ENCODE peak calls at places on chromosomes 7 and 10, in six cellular contexts. One of them, this sample, is unnamed.

GRCh38 chr7:24755096-24755495 is 2.2 kb downstream of the GSDME start:
- DNase-seq in sigmoid colon: no peak
- DNase-seq in GM12865: peak; percentile 48
- DNase-seq in dorsolateral prefrontal cortex: no peak
- DNase-seq in bronchial epithelial cell: peak; percentile 95
- DNase-seq in Panc1: no peak
- DNase-seq in this sample: no peak

GRCh38 chr7:91082038-91082437 is 182.2 kb upstream of the FZD1 start:
- DNase-seq in dorsolateral prefrontal cortex: no peak
- DNase-seq in sigmoid colon: no peak
- DNase-seq in Panc1: no peak
- DNase-seq in GM12865: no peak
- DNase-seq in bronchial epithelial cell: peak; percentile 2
- DNase-seq in this sample: no peak

GRCh38 chr10:88216976-88217375 is 353.6 kb downstream of the PTEN start:
- DNase-seq in bronchial epithelial cell: no peak
- DNase-seq in GM12865: no peak
- DNase-seq in sigmoid colon: no peak
- DNase-seq in dorsolateral prefrontal cortex: no peak
- DNase-seq in Panc1: no peak
- DNase-seq in this sample: no peak

GRCh38 chr7:116417593-116418345 is 81.8 kb upstream of the CAV2 start:
- DNase-seq in bronchial epithelial cell: no peak
- DNase-seq in Panc1: no peak
- DNase-seq in GM12865: no peak
- DNase-seq in sigmoid colon: no peak
- DNase-seq in dorsolateral prefrontal cortex: no peak
- DNase-seq in this sample: no peak

GRCh38 chr7:137601642-137602041 is 245.1 kb downstream of the DGKI start:
- DNase-seq in bronchial epithelial cell: no peak
- DNase-seq in sigmoid colon: no peak
- DNase-seq in Panc1: no peak
- DNase-seq in dorsolateral prefrontal cortex: no peak
- DNase-seq in GM12865: no peak
- DNase-seq in this sample: no peak

GRCh38 chr7:28533731-28534531 is 121.6 kb downstream of the CREB5 start:
- DNase-seq in Panc1: no peak
- DNase-seq in sigmoid colon: peak; percentile 76
- DNase-seq in GM12865: no peak
- DNase-seq in bronchial epithelial cell: peak; percentile 68
- DNase-seq in dorsolateral prefrontal cortex: no peak
- DNase-seq in this sample: no peak

GRCh38 chr7:767580-767940 is 40.5 kb upstream of the PRKAR1B start:
- DNase-seq in GM12865: no peak
- DNase-seq in sigmoid colon: no peak
- DNase-seq in bronchial epithelial cell: no peak
- DNase-seq in dorsolateral prefrontal cortex: no peak
- DNase-seq in Panc1: no peak
- DNase-seq in this sample: no peak

GRCh38 chr7:65910237-65910636 is 37.4 kb downstream of the VKORC1L1 start:
- DNase-seq in dorsolateral prefrontal cortex: no peak
- DNase-seq in bronchial epithelial cell: no peak
- DNase-seq in sigmoid colon: no peak
- DNase-seq in GM12865: no peak
- DNase-seq in Panc1: no peak
- DNase-seq in this sample: no peak

GRCh38 chr7:17153571-17153970 is 144.9 kb upstream of the AHR start:
- DNase-seq in bronchial epithelial cell: peak; percentile 29
- DNase-seq in Panc1: no peak
- DNase-seq in sigmoid colon: no peak
- DNase-seq in dorsolateral prefrontal cortex: no peak
- DNase-seq in GM12865: no peak
- DNase-seq in this sample: no peak

GRCh38 chr7:150412518-150413247 is 33.6 kb downstream of the ZNF775 start:
- DNase-seq in bronchial epithelial cell: no peak
- DNase-seq in dorsolateral prefrontal cortex: no peak
- DNase-seq in GM12865: no peak
- DNase-seq in sigmoid colon: no peak
- DNase-seq in Panc1: no peak
- DNase-seq in this sample: peak; percentile 42

GRCh38 chr10:85643839-85644525 is 722.6 kb downstream of the GRID1 start:
- DNase-seq in bronchial epithelial cell: peak; percentile 97
- DNase-seq in GM12865: no peak
- DNase-seq in sigmoid colon: no peak
- DNase-seq in dorsolateral prefrontal cortex: no peak
- DNase-seq in Panc1: peak; percentile 76
- DNase-seq in this sample: no peak

GRCh38 chr10:116133641-116134040 is 139.4 kb downstream of the GFRA1 start:
- DNase-seq in sigmoid colon: no peak
- DNase-seq in dorsolateral prefrontal cortex: no peak
- DNase-seq in Panc1: no peak
- DNase-seq in bronchial epithelial cell: no peak
- DNase-seq in GM12865: no peak
- DNase-seq in this sample: no peak

GRCh38 chr10:16521311-16522016 is at the start of gene C1QL3:
- DNase-seq in dorsolateral prefrontal cortex: peak; percentile 78
- DNase-seq in bronchial epithelial cell: no peak
- DNase-seq in Panc1: no peak
- DNase-seq in GM12865: peak; percentile 54
- DNase-seq in sigmoid colon: no peak
- DNase-seq in this sample: peak; percentile 5

GRCh38 chr10:7260912-7261700 is 149.7 kb downstream of the SFMBT2 start:
- DNase-seq in sigmoid colon: no peak
- DNase-seq in Panc1: no peak
- DNase-seq in dorsolateral prefrontal cortex: no peak
- DNase-seq in GM12865: no peak
- DNase-seq in bronchial epithelial cell: no peak
- DNase-seq in this sample: no peak

GRCh38 chr10:86366033-86366901 is at the start of gene GRID1:
- DNase-seq in Panc1: no peak
- DNase-seq in GM12865: no peak
- DNase-seq in dorsolateral prefrontal cortex: peak; percentile 82
- DNase-seq in bronchial epithelial cell: no peak
- DNase-seq in sigmoid colon: peak; percentile 69
- DNase-seq in this sample: peak; percentile 30

GRCh38 chr10:129393812-129394211 is 73.2 kb upstream of the MGMT start:
- DNase-seq in Panc1: no peak
- DNase-seq in bronchial epithelial cell: no peak
- DNase-seq in dorsolateral prefrontal cortex: no peak
- DNase-seq in GM12865: no peak
- DNase-seq in sigmoid colon: no peak
- DNase-seq in this sample: no peak

GRCh38 chr7:11345621-11346020 is 371.9 kb downstream of the PHF14 start:
- DNase-seq in sigmoid colon: no peak
- DNase-seq in dorsolateral prefrontal cortex: no peak
- DNase-seq in bronchial epithelial cell: no peak
- DNase-seq in GM12865: no peak
- DNase-seq in Panc1: no peak
- DNase-seq in this sample: no peak

GRCh38 chr10:5470062-5470751 is 29.2 kb downstream of the CALML5 start:
- DNase-seq in dorsolateral prefrontal cortex: no peak
- DNase-seq in bronchial epithelial cell: no peak
- DNase-seq in sigmoid colon: no peak
- DNase-seq in Panc1: no peak
- DNase-seq in GM12865: no peak
- DNase-seq in this sample: no peak

GRCh38 chr10:110774069-110775021 is 97.4 kb upstream of the PDCD4 start:
- DNase-seq in GM12865: peak; percentile 96
- DNase-seq in Panc1: peak; percentile 82
- DNase-seq in dorsolateral prefrontal cortex: no peak
- DNase-seq in bronchial epithelial cell: peak; percentile 97
- DNase-seq in sigmoid colon: no peak
- DNase-seq in this sample: no peak

DNA sequence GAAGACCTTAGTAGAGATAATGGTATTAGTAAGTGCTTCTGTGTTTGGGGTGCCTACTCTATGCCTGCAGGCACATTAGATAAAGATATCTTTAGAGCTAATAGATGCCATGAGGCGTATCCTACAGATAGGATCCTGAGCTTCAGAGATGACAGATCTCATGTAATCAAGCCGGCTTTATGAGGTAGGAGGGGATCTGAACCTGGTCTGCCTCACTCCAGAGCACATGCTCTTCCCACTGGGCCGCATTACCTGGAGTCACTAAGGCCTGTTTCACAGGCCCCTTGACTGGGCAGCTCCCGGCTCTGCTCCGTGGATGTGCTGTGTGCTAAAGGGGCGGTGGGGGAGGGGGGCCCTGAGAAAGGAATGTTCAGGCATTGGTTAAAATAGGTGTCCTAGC is 458.1 kb upstream of the GALNT17 start:
- DNase-seq in sigmoid colon: no peak
- DNase-seq in bronchial epithelial cell: no peak
- DNase-seq in Panc1: no peak
- DNase-seq in GM12865: no peak
- DNase-seq in dorsolateral prefrontal cortex: no peak
- DNase-seq in this sample: no peak
- TF ChIP-seq CTCF in sigmoid colon: no peak
- TF ChIP-seq CTCF in bronchial epithelial cell: no peak
- TF ChIP-seq CTCF in Panc1: no peak
- TF ChIP-seq CTCF in GM12865: no peak
- TF ChIP-seq CTCF in dorsolateral prefrontal cortex: no peak
- TF ChIP-seq CTCF in this sample: no peak

GRCh38 chr7:2689343-2689847 is 1.4 kb downstream of the AMZ1 start:
- DNase-seq in GM12865: no peak
- DNase-seq in bronchial epithelial cell: no peak
- DNase-seq in dorsolateral prefrontal cortex: no peak
- DNase-seq in sigmoid colon: no peak
- DNase-seq in Panc1: no peak
- DNase-seq in this sample: no peak

GRCh38 chr7:2686101-2686500 is 1.9 kb upstream of the AMZ1 start:
- DNase-seq in bronchial epithelial cell: no peak
- DNase-seq in sigmoid colon: no peak
- DNase-seq in GM12865: no peak
- DNase-seq in Panc1: no peak
- DNase-seq in dorsolateral prefrontal cortex: no peak
- DNase-seq in this sample: no peak

GRCh38 chr7:2687338-2687869 is 598 bp upstream of the AMZ1 start:
- DNase-seq in sigmoid colon: no peak
- DNase-seq in GM12865: no peak
- DNase-seq in dorsolateral prefrontal cortex: peak; percentile 71
- DNase-seq in Panc1: no peak
- DNase-seq in bronchial epithelial cell: no peak
- DNase-seq in this sample: no peak

GRCh38 chr7:2688409-2689342 is 674 bp downstream of the AMZ1 start:
- DNase-seq in sigmoid colon: no peak
- DNase-seq in Panc1: no peak
- DNase-seq in bronchial epithelial cell: no peak
- DNase-seq in GM12865: peak; percentile 91
- DNase-seq in dorsolateral prefrontal cortex: no peak
- DNase-seq in this sample: no peak

DNA sequence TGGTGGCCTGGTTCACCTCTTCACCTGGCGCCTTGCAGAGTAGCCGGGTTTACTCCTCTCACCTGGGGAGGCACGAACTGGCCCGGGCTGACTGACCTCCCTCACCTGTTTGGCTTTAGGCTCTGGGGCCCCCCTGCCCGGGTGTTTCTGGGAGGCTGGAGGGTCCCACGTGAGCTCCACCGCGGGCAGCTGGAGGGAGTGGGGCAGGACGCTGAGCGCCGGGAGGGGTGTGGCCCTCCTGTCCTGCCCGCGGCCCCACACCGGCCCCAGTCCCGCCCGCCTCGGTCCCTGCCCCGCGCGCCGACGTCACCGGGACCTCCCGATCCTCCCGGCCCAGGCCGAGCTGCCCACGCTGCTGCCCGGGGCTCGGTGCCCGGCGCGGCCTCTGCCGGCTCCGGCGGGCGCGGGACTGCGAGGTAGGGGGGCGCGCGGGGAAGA is at the start of gene AMZ1:
- DNase-seq in sigmoid colon: no peak
- DNase-seq in GM12865: no peak
- DNase-seq in Panc1: no peak
- DNase-seq in bronchial epithelial cell: no peak
- DNase-seq in dorsolateral prefrontal cortex: no peak
- DNase-seq in this sample: no peak
- H3K4me3 ChIP-seq in sigmoid colon: peak within 1 kb of the TSS; percentile 30
- H3K4me3 ChIP-seq in GM12865: peak within 1 kb of the TSS; percentile 46
- H3K4me3 ChIP-seq in Panc1: peak within 1 kb of the TSS; percentile 31
- H3K4me3 ChIP-seq in bronchial epithelial cell: no peak within 1 kb of the TSS
- H3K4me3 ChIP-seq in dorsolateral prefrontal cortex: peak within 1 kb of the TSS; percentile 64
- H3K4me3 ChIP-seq in this sample: no peak within 1 kb of the TSS

DNA sequence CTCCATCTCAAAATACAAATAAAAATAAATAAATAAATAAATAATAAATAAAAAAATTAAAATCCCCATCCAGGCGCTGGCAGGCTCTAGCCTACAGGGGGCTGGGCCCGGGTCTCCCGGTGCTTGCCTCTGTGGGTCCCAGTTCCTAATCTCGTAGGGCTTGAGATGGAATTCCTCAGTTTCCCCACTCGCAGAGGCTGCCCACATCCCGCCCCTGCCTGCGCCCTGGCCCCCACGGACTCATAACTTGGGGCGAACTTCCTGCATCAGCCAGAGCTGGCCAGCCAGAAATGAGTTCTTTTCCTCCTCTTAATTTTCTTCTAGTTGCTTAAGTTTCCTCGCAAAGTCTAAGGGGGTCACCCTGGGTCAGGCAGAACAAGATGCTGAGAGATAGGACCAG is 22.0 kb upstream of the SRRM3 start:
- DNase-seq in Panc1: no peak
- DNase-seq in bronchial epithelial cell: no peak
- DNase-seq in GM12865: no peak
- DNase-seq in sigmoid colon: no peak
- DNase-seq in dorsolateral prefrontal cortex: no peak
- DNase-seq in this sample: no peak
- TF ChIP-seq CTCF in Panc1: no peak
- TF ChIP-seq CTCF in bronchial epithelial cell: no peak
- TF ChIP-seq CTCF in GM12865: no peak
- TF ChIP-seq CTCF in sigmoid colon: no peak
- TF ChIP-seq CTCF in dorsolateral prefrontal cortex: no peak
- TF ChIP-seq CTCF in this sample: no peak

DNA sequence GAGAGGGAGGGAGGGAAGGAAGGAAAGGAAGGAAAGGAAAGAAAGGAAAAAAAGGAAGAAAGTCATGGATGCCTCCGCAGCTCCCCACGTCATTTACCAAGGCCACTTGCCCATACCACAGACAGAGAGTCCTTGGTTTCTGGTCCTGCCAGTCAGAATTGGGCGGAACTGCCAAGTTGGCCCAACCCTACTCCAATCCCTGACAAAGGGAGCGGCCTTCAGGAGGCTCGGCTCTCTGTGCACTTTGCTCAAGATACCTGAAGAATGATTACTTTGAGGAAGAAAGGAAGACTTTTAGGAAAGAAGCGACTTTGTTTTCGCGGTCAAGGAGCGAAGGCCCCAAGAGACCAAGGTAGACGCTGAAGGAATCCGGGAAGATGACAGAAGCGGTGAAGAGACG is 49.1 kb upstream of the FXYD4 start:
- DNase-seq in sigmoid colon: no peak
- DNase-seq in GM12865: no peak
- DNase-seq in bronchial epithelial cell: peak; percentile 8
- DNase-seq in Panc1: no peak
- DNase-seq in dorsolateral prefrontal cortex: no peak
- DNase-seq in this sample: peak; percentile 32
- H3K4me3 ChIP-seq in sigmoid colon: peak overlapping the region; percentile 38
- H3K4me3 ChIP-seq in GM12865: no peak overlapping the region
- H3K4me3 ChIP-seq in bronchial epithelial cell: no peak overlapping the region
- H3K4me3 ChIP-seq in Panc1: peak overlapping the region; percentile 4
- H3K4me3 ChIP-seq in dorsolateral prefrontal cortex: peak overlapping the region; percentile 33
- H3K4me3 ChIP-seq in this sample: peak overlapping the region; percentile 40

GRCh38 chr10:128275405-128275804 is 149.2 kb upstream of the MKI67 start:
- DNase-seq in sigmoid colon: no peak
- DNase-seq in bronchial epithelial cell: no peak
- DNase-seq in Panc1: no peak
- DNase-seq in dorsolateral prefrontal cortex: no peak
- DNase-seq in GM12865: no peak
- DNase-seq in this sample: no peak
- TF ChIP-seq CTCF in sigmoid colon: no peak
- TF ChIP-seq CTCF in bronchial epithelial cell: no peak
- TF ChIP-seq CTCF in Panc1: no peak
- TF ChIP-seq CTCF in dorsolateral prefrontal cortex: no peak
- TF ChIP-seq CTCF in GM12865: no peak
- TF ChIP-seq CTCF in this sample: no peak

This sample was measured in pancreas.